ENCODE peak calls at places on chromosomes 13 and 19, in six cellular contexts. H is fibroblast of pulmonary artery, F is nephron progenitor cell, Z is neural crest cell, N is heart right ventricle, S is foreskin fibroblast. E is an unnamed sample.

GRCh38 chr13:43023244-43023931 is at the start of gene DNAJC15:
- DNase-seq in H (peak; percentile 88), F (peak; percentile 67), Z (peak; percentile 71), N (peak; percentile 86), S (peak; percentile 92), E (peak; percentile 73)

GRCh38 chr19:6464070-6464873 is at the start of gene CRB3:
- DNase-seq in H (no peak), F (peak; percentile 36), Z (no peak), N (no peak), S (no peak), E (no peak)

GRCh38 chr13:76189882-76190519 is 553.9 kb downstream of the LMO7 start:
- DNase-seq in H (no peak), F (no peak), Z (no peak), N (no peak), S (no peak), E (no peak)

GRCh38 chr13:38417727-38418126 is 68.1 kb downstream of the UFM1 start:
- DNase-seq in H (peak; percentile 28), F (no peak), Z (no peak), N (no peak), S (peak; percentile 59), E (peak; percentile 15)

GRCh38 chr13:50309872-50310594 is 294.8 kb downstream of the KCNRG start:
- DNase-seq in H (no peak), F (no peak), Z (no peak), N (no peak), S (no peak), E (no peak)

GRCh38 chr19:41767105-41767504 is 11.8 kb downstream of the CEACAM6 start:
- DNase-seq in H (no peak), F (no peak), Z (no peak), N (no peak), S (no peak), E (no peak)

GRCh38 chr13:44734204-44734707 is 158.1 kb upstream of the TSC22D1 start:
- DNase-seq in H (peak; percentile 38), F (no peak), Z (no peak), N (peak; percentile 50), S (peak; percentile 78), E (no peak)

GRCh38 chr19:17202249-17202648 is 12.9 kb upstream of the USE1 start:
- DNase-seq in H (no peak), F (no peak), Z (no peak), N (no peak), S (peak; percentile 35), E (no peak)

GRCh38 chr13:100392709-100393630 is 195.6 kb downstream of the GGACT start:
- DNase-seq in H (peak; percentile 100), F (no peak), Z (no peak), N (peak; percentile 18), S (peak; percentile 99), E (no peak)

GRCh38 chr19:56504581-56504980 is 3.1 kb upstream of the ZNF471 start:
- DNase-seq in H (peak; percentile 63), F (no peak), Z (no peak), N (no peak), S (peak; percentile 75), E (no peak)

GRCh38 chr19:15452111-15453047 is 2.6 kb upstream of the WIZ start:
- DNase-seq in H (peak; percentile 86), F (peak; percentile 88), Z (peak; percentile 65), N (peak; percentile 93), S (peak; percentile 87), E (no peak)

GRCh38 chr19:3618811-3619630 is 7.6 kb downstream of the CACTIN start:
- DNase-seq in H (no peak), F (no peak), Z (no peak), N (peak; percentile 13), S (no peak), E (no peak)

GRCh38 chr13:110714798-110715394 is 1.4 kb downstream of the ING1 start:
- DNase-seq in H (peak; percentile 50), F (peak; percentile 63), Z (peak; percentile 37), N (peak; percentile 70), S (peak; percentile 73), E (peak; percentile 53)

GRCh38 chr13:52067237-52067636 is 42.7 kb downstream of the UTP14C start:
- DNase-seq in H (peak; percentile 8), F (no peak), Z (no peak), N (no peak), S (peak; percentile 19), E (no peak)

GRCh38 chr13:29936051-29936813 is 85.8 kb upstream of the UBL3 start:
- DNase-seq in H (no peak), F (no peak), Z (no peak), N (no peak), S (no peak), E (no peak)

GRCh38 chr13:49996166-49996915 is 501 bp upstream of the TRIM13 start:
- DNase-seq in H (peak; percentile 95), F (peak; percentile 95), Z (peak; percentile 86), N (peak; percentile 95), S (peak; percentile 98), E (peak; percentile 90)

GRCh38 chr13:109162248-109163051 is 533.0 kb downstream of the MYO16 start:
- DNase-seq in H (no peak), F (no peak), Z (no peak), N (no peak), S (no peak), E (no peak)

GRCh38 chr19:11088508-11089253 is 582 bp upstream of the LDLR start:
- DNase-seq in H (no peak), F (no peak), Z (no peak), N (no peak), S (no peak), E (no peak)

GRCh38 chr13:31413531-31413930 is 213.8 kb downstream of the B3GLCT start:
- DNase-seq in H (no peak), F (no peak), Z (no peak), N (no peak), S (no peak), E (no peak)

GRCh38 chr13:52744842-52745241 is 5.2 kb upstream of the CNMD start:
- DNase-seq in H (no peak), F (no peak), Z (no peak), N (no peak), S (no peak), E (no peak)

GRCh38 chr13:40565282-40566148 is 100.9 kb downstream of the FOXO1 start:
- DNase-seq in H (no peak), F (no peak), Z (no peak), N (no peak), S (peak; percentile 17), E (no peak)

GRCh38 chr13:60412909-60413616 is 16.0 kb downstream of the TDRD3 start:
- DNase-seq in H (peak; percentile 5), F (no peak), Z (no peak), N (no peak), S (no peak), E (no peak)

GRCh38 chr13:44432595-44432994 is 59.0 kb downstream of the SERP2 start:
- DNase-seq in H (peak; percentile 39), F (no peak), Z (no peak), N (no peak), S (no peak), E (no peak)

GRCh38 chr19:1969176-1970002 is 28.4 kb downstream of the CSNK1G2 start:
- DNase-seq in H (no peak), F (no peak), Z (no peak), N (no peak), S (no peak), E (no peak)

GRCh38 chr13:82661126-82661525 is 1221.1 kb downstream of the SLITRK1 start:
- DNase-seq in H (no peak), F (no peak), Z (no peak), N (no peak), S (no peak), E (no peak)

GRCh38 chr13:40624338-40624737 is 42.1 kb downstream of the FOXO1 start:
- DNase-seq in H (no peak), F (no peak), Z (no peak), N (no peak), S (peak; percentile 55), E (no peak)

GRCh38 chr19:12885749-12886706 is 973 bp downstream of the KLF1 start:
- DNase-seq in H (no peak), F (no peak), Z (no peak), N (no peak), S (no peak), E (no peak)
- TF ChIP-seq CTCF in H (no peak), F (no peak), Z (no peak), N (no peak), S (no peak), E (peak; percentile 35)

DNA sequence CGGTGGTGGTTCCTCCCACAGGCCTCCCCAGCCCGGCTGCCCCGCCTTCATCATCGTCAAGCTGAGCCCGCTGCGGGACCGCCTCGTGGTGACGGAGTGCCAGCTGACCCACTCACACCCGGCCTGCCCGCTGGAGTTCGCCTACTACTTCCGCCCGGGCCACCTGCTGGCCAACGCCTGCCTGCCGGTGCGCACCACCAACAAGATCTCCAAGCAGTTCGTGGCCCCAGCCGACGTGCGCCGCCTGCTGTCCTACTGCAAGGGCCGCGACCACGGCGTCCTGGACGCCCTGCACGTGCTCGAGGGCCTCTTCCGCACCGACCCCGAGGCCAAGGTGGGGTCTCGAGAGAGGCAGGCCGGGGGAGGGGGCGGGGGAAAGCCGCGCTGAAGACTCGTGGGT is 12.0 kb downstream of the ZSWIM9 start:
- DNase-seq in H (no peak), F (no peak), Z (no peak), N (no peak), S (no peak), E (no peak)
- TF ChIP-seq CTCF in H (no peak), F (no peak), Z (no peak), N (no peak), S (no peak), E (no peak)

DNA sequence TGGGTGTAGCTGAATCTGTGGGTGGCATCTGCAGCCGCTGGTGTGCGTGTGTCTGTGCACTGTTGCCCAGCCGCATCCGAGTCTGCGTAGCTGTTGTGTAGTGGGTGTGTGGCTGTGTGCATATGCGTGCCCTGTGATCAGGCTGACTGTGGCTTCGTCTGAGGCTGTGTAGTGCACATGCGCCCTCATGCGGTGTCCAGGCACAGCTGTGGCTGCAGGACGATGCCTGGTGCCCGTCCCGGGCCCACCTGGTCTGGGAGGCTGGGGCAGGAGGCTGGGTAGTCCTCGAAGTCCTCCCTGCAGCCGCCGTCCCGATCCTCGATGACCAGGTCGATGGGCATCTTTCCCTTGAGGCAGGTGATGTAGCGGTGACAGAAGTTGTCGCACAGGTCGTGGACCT is 4.9 kb downstream of the MEIS3 start:
- DNase-seq in H (no peak), F (peak; percentile 46), Z (no peak), N (no peak), S (no peak), E (peak; percentile 48)
- TF ChIP-seq CTCF in H (no peak), F (no peak), Z (no peak), N (no peak), S (peak; percentile 11), E (no peak)

DNA sequence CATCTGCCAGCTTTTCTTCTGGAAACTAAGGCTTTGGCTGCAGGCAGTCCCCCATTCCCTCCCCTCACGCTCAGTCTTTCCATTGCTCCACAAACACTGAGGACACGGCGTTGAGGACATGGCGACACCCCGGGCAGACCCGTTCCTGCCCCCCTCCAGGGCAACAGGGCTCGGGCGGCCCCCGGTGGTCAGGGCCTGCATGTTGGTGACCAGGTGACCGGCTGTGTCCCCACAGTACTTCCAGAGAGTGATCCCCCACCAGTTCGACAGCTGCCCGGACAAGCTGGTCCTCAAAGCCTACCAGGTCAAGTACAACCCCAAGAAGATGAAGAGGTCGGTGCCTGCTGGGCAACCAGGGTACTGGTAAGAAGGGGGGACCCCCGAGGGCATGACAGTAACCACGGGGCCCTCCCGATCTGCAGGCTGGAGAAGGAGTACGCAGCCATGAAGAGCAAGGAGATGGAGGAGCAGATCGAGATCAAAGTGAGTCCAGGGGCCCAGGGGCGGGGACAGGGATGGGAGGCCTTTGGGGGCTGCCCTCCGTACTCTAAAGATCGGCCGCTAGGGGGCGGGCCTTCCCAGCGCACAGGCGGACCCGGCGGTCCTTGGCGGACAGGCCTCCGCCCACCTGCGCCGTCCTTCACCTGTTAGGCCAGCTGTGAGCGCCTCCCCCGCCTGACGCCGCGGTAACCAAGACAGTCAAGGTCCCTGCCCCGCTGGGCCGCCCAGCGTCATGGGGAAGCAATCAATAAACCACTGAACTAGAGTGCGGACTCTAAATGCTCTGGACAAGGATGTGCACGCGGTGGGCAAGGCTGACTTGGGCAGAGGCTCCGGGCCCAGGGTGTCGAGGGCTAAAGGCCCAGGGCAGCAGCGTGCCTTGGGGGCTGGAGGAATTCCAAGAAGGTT is 21.1 kb downstream of the PRR36 start:
- DNase-seq in H (peak; percentile 60), F (peak; percentile 93), Z (peak; percentile 72), N (peak; percentile 66), S (peak; percentile 78), E (peak; percentile 80)
- TF ChIP-seq CTCF in H (peak; percentile 63), F (peak; percentile 89), Z (peak; percentile 97), N (peak; percentile 87), S (peak; percentile 70), E (peak; percentile 90)

E was measured in endothelial cell.